ENCODE peak calls at places on chromosome 3, in seven cellular contexts. U is spleen, W is aorta, J is sigmoid colon, V is colonic mucosa, S is ovary, Z is suprapubic skin. K is an unnamed sample.

GRCh38 chr3:177676148-177676547 is 478.9 kb upstream of the TBL1XR1 start:
- DNase-seq in U (no peak), W (no peak), J (no peak), V (no peak), S (no peak), Z (no peak), K (no peak)

GRCh38 chr3:55091381-55092225 is 163.7 kb upstream of the LRTM1 start:
- DNase-seq in U (no peak), W (no peak), J (no peak), V (no peak), S (no peak), Z (no peak), K (no peak)

GRCh38 chr3:155262295-155262694 is 31.2 kb downstream of the STRIT1 start:
- DNase-seq in U (no peak), W (no peak), J (no peak), V (no peak), S (no peak), Z (no peak), K (no peak)

GRCh38 chr3:20141841-20142240 is 44.2 kb downstream of the SGO1 start:
- DNase-seq in U (no peak), W (no peak), J (peak; percentile 89), V (no peak), S (peak; percentile 24), Z (no peak), K (peak; percentile 65)

GRCh38 chr3:183895774-183896173 is 11.1 kb upstream of the PARL start:
- DNase-seq in U (peak; percentile 63), W (no peak), J (no peak), V (no peak), S (no peak), Z (no peak), K (no peak)

GRCh38 chr3:156323466-156323865 is 203.1 kb downstream of the KCNAB1 start:
- DNase-seq in U (no peak), W (no peak), J (no peak), V (no peak), S (no peak), Z (no peak), K (no peak)

GRCh38 chr3:61964566-61964965 is 403.2 kb downstream of the PTPRG start:
- DNase-seq in U (no peak), W (no peak), J (no peak), V (no peak), S (no peak), Z (no peak), K (no peak)

GRCh38 chr3:170320471-170321121 is 36.9 kb upstream of the SKIL start:
- DNase-seq in U (no peak), W (no peak), J (no peak), V (no peak), S (no peak), Z (no peak), K (no peak)

GRCh38 chr3:50212971-50213370 is 7.9 kb downstream of the SLC38A3 start:
- DNase-seq in U (no peak), W (no peak), J (no peak), V (no peak), S (no peak), Z (no peak), K (no peak)

GRCh38 chr3:126056681-126057546 is 27.0 kb downstream of the SLC41A3 start:
- DNase-seq in U (peak; percentile 83), W (no peak), J (no peak), V (no peak), S (no peak), Z (no peak), K (peak; percentile 68)

GRCh38 chr3:125107861-125108567 is 52.2 kb upstream of the HEG1 start:
- DNase-seq in U (no peak), W (peak; percentile 60), J (no peak), V (no peak), S (no peak), Z (no peak), K (no peak)

GRCh38 chr3:85589145-85589544 is 630.4 kb downstream of the CADM2 start:
- DNase-seq in U (no peak), W (no peak), J (no peak), V (no peak), S (no peak), Z (no peak), K (no peak)

GRCh38 chr3:52076900-52077299 is 20.5 kb upstream of the DUSP7 start:
- DNase-seq in U (no peak), W (no peak), J (no peak), V (no peak), S (no peak), Z (no peak), K (no peak)

GRCh38 chr3:15631426-15632211 is 30.1 kb downstream of the BTD start:
- DNase-seq in U (no peak), W (no peak), J (no peak), V (no peak), S (no peak), Z (no peak), K (no peak)

GRCh38 chr3:15629860-15630597 is 28.5 kb downstream of the BTD start:
- DNase-seq in U (no peak), W (peak; percentile 56), J (peak; percentile 85), V (peak; percentile 71), S (peak; percentile 55), Z (no peak), K (no peak)

GRCh38 chr3:15628967-15629366 is 27.4 kb downstream of the BTD start:
- DNase-seq in U (no peak), W (no peak), J (no peak), V (no peak), S (no peak), Z (no peak), K (no peak)

GRCh38 chr3:15632212-15632580 is 30.7 kb downstream of the BTD start:
- DNase-seq in U (no peak), W (no peak), J (no peak), V (no peak), S (no peak), Z (no peak), K (no peak)

DNA sequence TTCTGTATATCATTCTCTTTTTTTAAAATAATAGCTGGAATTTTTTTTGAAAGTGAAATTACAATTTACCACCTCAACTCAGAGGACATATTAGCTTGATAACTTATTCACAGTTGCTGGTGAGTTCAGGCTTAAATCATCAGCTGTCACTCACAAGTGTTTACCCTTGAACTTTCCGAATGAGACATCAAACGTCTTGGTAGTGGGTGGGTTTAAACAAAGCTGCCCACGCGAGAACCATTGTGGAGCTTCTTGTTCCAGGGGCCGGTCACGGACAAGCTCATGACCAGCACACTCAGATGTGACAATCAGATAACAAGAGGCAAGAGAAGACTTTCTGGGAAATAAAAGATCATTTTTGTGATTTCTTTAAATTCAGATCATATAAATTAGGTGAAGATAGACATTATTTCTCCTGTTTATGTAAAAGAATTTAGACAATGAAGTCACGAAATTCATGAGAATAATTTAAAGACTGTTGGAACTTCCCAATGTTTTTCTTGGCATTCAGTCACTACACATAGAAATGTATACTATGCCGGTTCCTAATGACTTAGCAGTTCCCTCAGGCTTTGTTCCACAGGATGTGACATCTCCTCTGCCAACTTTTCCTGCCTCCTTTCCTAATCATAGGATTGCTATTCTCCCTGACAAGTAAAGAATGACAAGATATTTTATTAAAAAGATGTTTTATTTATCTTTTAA is 29.3 kb downstream of the BTD start:
- DNase-seq in U (no peak), W (no peak), J (no peak), V (no peak), S (no peak), Z (no peak), K (no peak)
- H3K4me1 ChIP-seq in U (peaks cover 3% of the 10 kb centered on the region), W (peaks cover 5% of the 10 kb centered on the region), J (peaks cover 50% of the 10 kb centered on the region), V (no peaks in the 10 kb centered on the region), S (peaks cover 10% of the 10 kb centered on the region), Z (peaks cover 34% of the 10 kb centered on the region), K (peaks cover 36% of the 10 kb centered on the region)

GRCh38 chr3:128764863-128765262 is 38.9 kb downstream of the RAB7A start:
- DNase-seq in U (no peak), W (no peak), J (no peak), V (no peak), S (no peak), Z (no peak), K (no peak)

GRCh38 chr3:128761392-128761791 is 35.4 kb downstream of the RAB7A start:
- DNase-seq in U (no peak), W (no peak), J (no peak), V (no peak), S (no peak), Z (no peak), K (no peak)

GRCh38 chr3:128760881-128761280 is 34.9 kb downstream of the RAB7A start:
- DNase-seq in U (no peak), W (no peak), J (no peak), V (no peak), S (no peak), Z (no peak), K (no peak)

GRCh38 chr3:128767351-128767750 is 41.4 kb downstream of the RAB7A start:
- DNase-seq in U (no peak), W (no peak), J (no peak), V (no peak), S (no peak), Z (no peak), K (no peak)

GRCh38 chr3:128763967-128764366 is 38.0 kb downstream of the RAB7A start:
- DNase-seq in U (no peak), W (no peak), J (no peak), V (no peak), S (no peak), Z (no peak), K (no peak)
- H3K4me1 ChIP-seq in U (peaks cover 15% of the 10 kb centered on the region), W (peaks cover 7% of the 10 kb centered on the region), J (peaks cover 47% of the 10 kb centered on the region), V (no peaks in the 10 kb centered on the region), S (peaks cover 16% of the 10 kb centered on the region), Z (peaks cover 44% of the 10 kb centered on the region), K (peaks cover 91% of the 10 kb centered on the region)

DNA sequence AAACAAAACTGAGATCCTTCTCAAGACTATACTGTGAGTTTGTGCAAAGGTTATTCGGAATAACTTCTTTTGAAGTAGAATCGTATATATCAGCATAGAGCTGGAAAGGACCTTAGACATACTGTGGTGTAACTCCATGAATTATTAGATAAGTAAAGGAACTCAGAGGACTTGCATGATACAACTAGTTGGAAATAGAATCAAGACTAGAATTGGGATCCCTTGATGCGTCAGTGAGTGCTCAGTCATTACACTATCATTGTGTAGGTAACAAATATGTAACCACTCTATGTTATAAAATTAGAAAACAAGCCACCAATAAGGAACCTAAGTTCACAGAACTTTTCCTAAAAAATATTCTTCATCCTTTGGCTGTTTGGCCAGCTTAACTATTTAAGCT is 61.1 kb downstream of the CBLB start:
- DNase-seq in U (no peak), W (no peak), J (no peak), V (no peak), S (no peak), Z (no peak), K (no peak)
- H3K4me1 ChIP-seq in U (no peaks in the 10 kb centered on the region), W (no peaks in the 10 kb centered on the region), J (peaks cover 17% of the 10 kb centered on the region), V (peaks cover 3% of the 10 kb centered on the region), S (no peaks in the 10 kb centered on the region), Z (peaks cover 19% of the 10 kb centered on the region), K (peaks cover 82% of the 10 kb centered on the region)

GRCh38 chr3:9412293-9412692 is 14.9 kb downstream of the SETD5 start:
- DNase-seq in U (no peak), W (no peak), J (no peak), V (no peak), S (no peak), Z (no peak), K (no peak)

GRCh38 chr3:9415485-9416138 is 18.2 kb downstream of the SETD5 start:
- DNase-seq in U (no peak), W (no peak), J (no peak), V (no peak), S (no peak), Z (no peak), K (no peak)

GRCh38 chr3:9411302-9411701 is 13.9 kb downstream of the SETD5 start:
- DNase-seq in U (no peak), W (no peak), J (no peak), V (no peak), S (no peak), Z (no peak), K (no peak)

GRCh38 chr3:9416139-9416780 is 18.8 kb downstream of the SETD5 start:
- DNase-seq in U (no peak), W (no peak), J (no peak), V (no peak), S (no peak), Z (no peak), K (no peak)

GRCh38 chr3:9414822-9415221 is 17.4 kb downstream of the SETD5 start:
- DNase-seq in U (no peak), W (no peak), J (no peak), V (no peak), S (no peak), Z (no peak), K (no peak)
- H3K4me1 ChIP-seq in U (peaks cover 6% of the 10 kb centered on the region), W (peaks cover 10% of the 10 kb centered on the region), J (peaks cover 47% of the 10 kb centered on the region), V (peaks cover 7% of the 10 kb centered on the region), S (peaks cover 17% of the 10 kb centered on the region), Z (peaks cover 52% of the 10 kb centered on the region), K (peaks cover 90% of the 10 kb centered on the region)